ENCODE peak calls at places on chromosomes 16 and 17, in seven cellular contexts. S is heart right ventricle, Q is HCT116, V is A549, O is uterus, J is esophagus muscularis mucosa, L is IMR-90. T is an unnamed sample.

GRCh38 chr16:31202402-31203385 is at the start of gene PYCARD:
- DNase-seq in Q (no peak), J (no peak), O (peak), L (peak), S (peak), V (no peak), T (peak)

GRCh38 chr17:68351395-68351794 is 60.1 kb downstream of the ARSG start:
- DNase-seq in Q (no peak), J (no peak), O (peak), S (peak), V (no peak), L (no peak), T (peak)

GRCh38 chr16:85402910-85403692 is 210.0 kb upstream of the GSE1 start:
- DNase-seq in L (peak), V (no peak), Q (no peak), J (no peak), S (peak), O (peak), T (peak)

GRCh38 chr17:1273492-1274242 is 3.4 kb downstream of the BHLHA9 start:
- DNase-seq in J (no peak), V (no peak), Q (no peak), S (no peak), L (no peak), O (no peak), T (no peak)

GRCh38 chr17:151004-151403 is 13.6 kb downstream of the SCGB1C2 start:
- DNase-seq in J (no peak), O (no peak), Q (no peak), V (no peak), L (no peak), S (no peak), T (no peak)

GRCh38 chr17:77822302-77823030 is 136.0 kb upstream of the TNRC6C start:
- DNase-seq in L (no peak), S (peak), J (no peak), Q (no peak), O (peak), V (no peak), T (peak)

GRCh38 chr17:47789611-47790520 is 31.7 kb downstream of the OSBPL7 start:
- DNase-seq in O (no peak), J (peak), Q (no peak), L (peak), V (peak), S (peak), T (peak)

GRCh38 chr16:75263963-75264445 is 12.6 kb upstream of the BCAR1 start:
- DNase-seq in V (no peak), S (peak), L (no peak), J (no peak), O (no peak), Q (no peak), T (no peak)

GRCh38 chr16:67509016-67509415 is 19.6 kb upstream of the RIPOR1 start:
- DNase-seq in J (no peak), L (no peak), V (no peak), Q (no peak), O (no peak), S (no peak), T (no peak)

GRCh38 chr17:65442250-65442649 is 119.2 kb downstream of the AXIN2 start:
- DNase-seq in V (no peak), O (no peak), Q (no peak), L (no peak), J (no peak), S (no peak), T (no peak)

GRCh38 chr17:12395733-12396354 is 269.8 kb upstream of the MYOCD start:
- DNase-seq in S (no peak), L (no peak), O (no peak), Q (peak), V (peak), J (no peak), T (peak)

GRCh38 chr17:48121921-48122650 is 14.5 kb downstream of the SNX11 start:
- DNase-seq in L (no peak), V (no peak), O (no peak), J (no peak), S (no peak), Q (no peak), T (no peak)

GRCh38 chr16:80231888-80232287 is 308.9 kb upstream of the DYNLRB2 start:
- DNase-seq in S (no peak), V (no peak), L (peak), O (no peak), J (no peak), Q (no peak), T (peak)

GRCh38 chr17:67448449-67448848 is 71.4 kb downstream of the PITPNC1 start:
- DNase-seq in J (no peak), Q (no peak), L (no peak), V (no peak), O (no peak), S (no peak), T (no peak)

GRCh38 chr17:63817736-63818385 is 9.4 kb upstream of the PSMC5 start:
- DNase-seq in V (no peak), O (no peak), Q (no peak), J (no peak), S (no peak), L (no peak), T (no peak)

GRCh38 chr17:60527701-60528100 is 1.7 kb upstream of the APPBP2 start:
- DNase-seq in Q (no peak), S (no peak), J (peak), V (no peak), O (no peak), L (no peak), T (no peak)

GRCh38 chr17:18141210-18141803 is 32.8 kb downstream of the MYO15A start:
- DNase-seq in O (no peak), J (no peak), V (peak), L (peak), S (no peak), Q (no peak), T (peak)

GRCh38 chr16:47574091-47575054 is 113.2 kb downstream of the PHKB start:
- DNase-seq in O (no peak), L (peak), J (no peak), Q (no peak), S (no peak), V (no peak), T (peak)

GRCh38 chr16:89707695-89708094 is 6.2 kb upstream of the SPATA2L start:
- DNase-seq in O (no peak), L (no peak), Q (no peak), J (no peak), S (no peak), V (no peak), T (no peak)

GRCh38 chr16:79510879-79511278 is 89.7 kb downstream of the MAF start:
- DNase-seq in J (no peak), Q (no peak), S (no peak), V (no peak), L (no peak), O (no peak), T (no peak)

GRCh38 chr16:30637952-30638351 is 12.8 kb upstream of the PRR14 start:
- DNase-seq in O (no peak), J (no peak), L (peak), Q (peak), V (peak), S (no peak), T (peak)

GRCh38 chr17:64343833-64344637 is 46.6 kb downstream of the PECAM1 start:
- DNase-seq in S (peak), O (peak), Q (no peak), V (peak), L (peak), J (no peak), T (peak)

GRCh38 chr16:69890114-69890890 is 60.8 kb upstream of the CLEC18A start:
- DNase-seq in L (peak), Q (no peak), V (no peak), J (no peak), O (peak), S (peak), T (peak)

GRCh38 chr17:77717941-77718668 is 240.4 kb upstream of the TNRC6C start:
- DNase-seq in O (no peak), S (no peak), L (no peak), Q (no peak), J (no peak), V (no peak), T (no peak)

GRCh38 chr16:49688298-49688697 is 167.6 kb downstream of the ZNF423 start:
- DNase-seq in O (no peak), S (no peak), Q (no peak), J (no peak), V (no peak), L (no peak), T (no peak)

GRCh38 chr17:48618366-48618896 is 3.3 kb upstream of the HOXB8 start:
- DNase-seq in Q (peak), O (peak), V (peak), J (peak), L (peak), S (peak), T (peak)

GRCh38 chr17:77804796-77805426 is 153.6 kb upstream of the TNRC6C start:
- DNase-seq in O (no peak), Q (no peak), L (no peak), S (no peak), V (no peak), J (no peak), T (no peak)

GRCh38 chr17:73256220-73256619 is 5.5 kb downstream of the CPSF4L start:
- DNase-seq in Q (no peak), O (no peak), J (no peak), L (no peak), V (no peak), S (no peak), T (no peak)

GRCh38 chr16:66188786-66189725 is 177.4 kb upstream of the CDH5 start:
- DNase-seq in J (peak), V (no peak), Q (no peak), S (no peak), L (peak), O (peak), T (peak)

GRCh38 chr17:74637265-74637664 is 13.7 kb upstream of the CD300E start:
- DNase-seq in O (no peak), V (no peak), L (no peak), S (no peak), Q (no peak), J (no peak), T (no peak)

GRCh38 chr17:37741334-37742113 is 3.3 kb downstream of the HNF1B start:
- DNase-seq in O (no peak), V (peak), L (no peak), Q (no peak), S (no peak), J (no peak), T (no peak)
- H3K4me3 ChIP-seq in O (no peak), V (peak), L (no peak), Q (peak), S (peak), J (peak), T (no peak)

GRCh38 chr17:21214777-21215541 is 998 bp upstream of the TMEM11 start:
- DNase-seq in J (no peak), L (no peak), Q (no peak), S (no peak), V (peak), O (no peak), T (peak)

GRCh38 chr17:21213491-21214014 is 408 bp downstream of the TMEM11 start:
- DNase-seq in V (peak), Q (no peak), S (no peak), J (no peak), O (no peak), L (no peak), T (peak)

GRCh38 chr17:21213005-21213404 is 956 bp downstream of the TMEM11 start:
- DNase-seq in J (no peak), L (no peak), O (no peak), S (no peak), V (no peak), Q (no peak), T (no peak)

GRCh38 chr17:21215935-21216334 is 2.0 kb upstream of the TMEM11 start:
- DNase-seq in Q (no peak), L (no peak), O (no peak), S (no peak), V (no peak), J (no peak), T (peak)

DNA sequence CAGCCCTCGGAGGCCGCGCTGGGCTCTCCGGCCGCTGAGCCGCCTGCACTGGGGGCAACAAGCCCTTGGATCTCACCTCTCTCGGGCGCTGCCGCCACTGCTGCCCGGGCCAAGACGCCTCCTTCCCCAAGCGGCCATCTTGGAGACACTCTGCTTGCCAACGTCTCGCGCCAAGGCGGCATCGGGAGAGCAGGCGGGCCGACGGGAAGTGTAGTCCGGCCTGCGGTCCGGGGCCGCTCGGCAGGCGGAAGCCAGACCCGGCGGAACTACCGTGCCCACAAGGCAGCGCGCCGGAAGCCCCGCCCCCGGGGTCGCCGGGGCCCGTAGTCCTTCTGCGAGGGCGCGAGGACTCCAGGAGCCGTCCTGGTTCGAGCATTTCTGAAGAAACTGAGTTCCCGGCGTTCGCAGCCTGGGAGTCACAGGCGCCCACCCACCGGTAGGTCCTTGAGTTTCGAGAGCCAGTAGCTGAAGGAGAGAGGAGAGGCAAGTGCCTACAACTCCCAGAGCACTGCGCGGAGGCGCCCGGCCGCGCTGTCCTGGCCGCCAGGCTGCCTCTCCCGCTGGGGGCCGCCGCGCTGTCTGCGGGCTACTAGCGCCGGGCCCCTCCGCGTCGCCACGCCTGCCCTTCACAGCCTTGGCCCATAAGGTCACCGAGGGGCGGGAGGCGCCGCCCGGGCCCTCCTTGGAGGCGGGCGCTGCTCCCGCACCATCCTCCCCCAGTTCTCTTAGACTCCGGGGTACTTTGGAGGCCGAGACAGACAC is at the start of gene TMEM11:
- DNase-seq in L (peak), S (peak), O (peak), V (peak), J (peak), Q (peak), T (peak)
- TF ChIP-seq CTCF in L (peak), S (peak), O (peak), V (peak), J (no peak), Q (no peak), T (no peak)

DNA sequence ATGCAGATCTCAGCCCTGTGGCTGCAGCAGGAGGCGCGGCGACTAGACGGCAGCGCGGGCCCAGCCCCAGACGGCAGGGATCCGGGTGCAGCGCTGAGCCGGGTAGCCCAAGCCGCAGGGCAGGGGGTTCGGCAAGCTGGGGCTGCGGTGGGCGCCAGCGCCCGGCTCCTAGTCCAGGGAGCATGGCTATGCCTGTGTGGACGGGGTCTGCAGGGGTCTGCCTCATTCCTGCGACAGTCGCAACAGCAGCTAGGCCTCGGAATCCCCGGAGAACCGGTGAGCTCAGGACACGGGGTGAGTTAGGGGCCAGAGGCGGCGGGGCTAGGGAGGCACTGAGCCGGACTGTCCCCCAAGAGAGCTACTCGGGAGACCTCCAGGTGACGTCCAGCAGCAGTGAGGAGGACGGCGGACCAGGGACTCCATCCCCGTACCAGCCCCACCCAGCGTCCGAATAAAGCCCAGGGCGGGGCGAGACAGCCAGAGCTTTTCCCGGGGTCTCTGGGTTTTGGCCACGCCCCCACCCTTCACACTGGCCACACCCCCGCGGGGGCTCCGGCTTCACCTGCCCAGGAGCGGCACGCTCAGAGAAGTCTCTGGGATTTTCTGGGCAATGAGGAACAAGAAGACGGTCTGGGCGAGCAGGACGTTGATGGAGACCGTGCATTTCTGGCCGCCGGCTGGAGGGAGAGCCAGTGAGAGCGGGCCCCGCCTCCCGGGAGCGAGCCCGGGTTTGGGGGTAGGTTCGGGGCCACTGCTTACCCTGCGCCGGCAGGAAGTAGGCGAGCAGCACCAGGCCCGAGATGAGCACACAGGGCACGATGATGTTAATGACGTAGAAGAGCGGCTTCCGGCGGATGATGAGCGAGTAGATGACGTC is 1.1 kb downstream of the C17orf107 start:
- DNase-seq in O (no peak), J (no peak), V (no peak), L (no peak), S (no peak), Q (no peak), T (no peak)
- H3K4me3 ChIP-seq in O (no peak), J (peak), V (no peak), L (no peak), S (peak), Q (no peak), T (no peak)

DNA sequence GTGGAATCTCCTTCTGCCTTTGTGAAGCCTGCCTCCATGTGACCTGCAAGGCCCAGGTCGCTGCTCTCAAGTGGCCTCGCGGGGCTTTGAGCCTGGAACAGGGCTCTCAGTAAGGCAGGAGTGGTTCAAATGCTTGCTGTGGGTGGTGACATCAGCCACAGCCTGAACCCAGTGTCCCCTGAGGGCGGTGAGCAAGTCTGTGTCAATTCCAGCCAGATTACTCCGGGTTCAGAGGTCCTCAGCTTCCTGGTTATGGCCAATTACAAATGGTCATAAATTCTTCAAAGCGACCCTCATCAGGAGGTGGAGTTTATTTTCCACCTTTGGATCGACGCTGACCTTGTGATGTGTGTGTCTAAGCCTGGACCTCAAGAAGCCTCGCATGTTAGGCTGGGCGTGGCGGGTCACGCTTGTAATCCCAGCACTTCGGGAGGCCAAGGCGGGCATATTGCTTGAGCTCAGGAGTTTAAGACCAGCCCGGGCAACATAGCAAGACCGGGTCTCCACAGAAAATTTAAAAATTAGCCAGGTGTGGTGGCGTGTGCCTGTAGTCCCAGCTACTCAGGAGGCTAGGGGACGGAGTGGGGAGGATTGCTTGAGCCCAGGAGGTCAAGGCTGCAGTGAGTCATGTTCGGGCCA is 17.3 kb downstream of the LGALS3BP start:
- DNase-seq in L (peak), V (no peak), J (no peak), O (no peak), Q (peak), S (no peak), T (no peak)
- TF ChIP-seq CTCF in L (no peak), V (no peak), J (no peak), O (no peak), Q (no peak), S (no peak), T (no peak)

GRCh38 chr16:57004387-57005250 is 15.3 kb downstream of the NLRC5 start:
- DNase-seq in S (no peak), L (no peak), Q (no peak), J (no peak), O (peak), V (no peak), T (no peak)
- H3K4me3 ChIP-seq in S (no peak), L (no peak), Q (no peak), J (no peak), O (no peak), V (no peak), T (no peak)

GRCh38 chr16:84107921-84108320 is 8.8 kb downstream of the MBTPS1 start:
- DNase-seq in V (no peak), Q (no peak), O (no peak), S (no peak), L (no peak), J (no peak), T (no peak)

GRCh38 chr16:84110527-84110926 is 6.2 kb downstream of the MBTPS1 start:
- DNase-seq in J (no peak), L (no peak), V (no peak), O (no peak), S (no peak), Q (no peak), T (no peak)

GRCh38 chr16:84111481-84111880 is 5.3 kb downstream of the MBTPS1 start:
- DNase-seq in O (no peak), V (no peak), L (no peak), S (no peak), Q (no peak), J (no peak), T (no peak)

GRCh38 chr16:84105948-84106740 is 10.6 kb downstream of the MBTPS1 start:
- DNase-seq in J (no peak), L (no peak), O (no peak), V (no peak), S (no peak), Q (no peak), T (no peak)

DNA sequence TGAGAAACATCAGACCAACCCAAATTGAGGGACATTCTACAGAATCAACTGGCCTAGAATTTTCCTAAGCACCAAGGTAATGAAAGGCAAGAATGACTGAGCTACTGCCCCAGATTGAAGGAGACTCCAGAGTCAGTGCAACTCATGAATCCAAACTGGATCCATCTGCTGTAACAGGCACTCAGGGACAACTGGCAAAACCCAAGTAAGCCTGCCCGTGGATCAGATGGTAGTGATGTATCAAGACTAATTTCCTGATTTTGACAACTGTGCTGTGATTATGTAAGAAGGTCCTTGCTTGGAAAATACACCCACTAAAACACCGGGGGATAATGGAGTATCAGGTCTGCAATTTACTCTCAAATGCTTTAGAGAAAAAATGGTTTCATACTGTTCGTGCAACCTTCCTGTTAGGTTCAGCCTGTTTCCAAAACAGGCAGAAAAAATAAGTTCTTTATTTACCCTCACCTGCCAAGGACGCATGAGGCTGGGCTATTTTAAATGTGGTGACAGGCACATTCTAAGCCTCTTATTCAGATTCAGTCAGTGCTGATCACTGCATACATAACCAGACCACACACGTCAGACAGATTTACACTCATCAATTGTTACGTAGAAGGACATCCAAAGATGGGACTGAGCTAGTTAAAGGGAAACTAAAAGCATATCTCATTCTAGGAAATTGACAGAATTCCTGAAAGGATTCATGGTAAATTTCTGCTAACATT is 7.0 kb downstream of the MBTPS1 start:
- DNase-seq in J (no peak), V (no peak), Q (no peak), L (peak), S (no peak), O (no peak), T (no peak)
- TF ChIP-seq CTCF in J (no peak), V (no peak), Q (no peak), L (no peak), S (no peak), O (no peak), T (no peak)

T was measured in fibroblast of pulmonary artery.